ENCODE peak calls at places on chromosomes 11 and 22, in ten cellular contexts. Q, T, A, U, G, I, R, S, Y and H are unnamed samples.

GRCh38 chr11:19595840-19596751 is 116.5 kb upstream of the NAV2 start:
- DNase-seq in Q (no peak), T (peak; percentile 92), A (peak; percentile 93), U (peak; percentile 74), G (peak; percentile 11), I (peak; percentile 91), R (no peak), S (no peak), Y (peak; percentile 90), H (peak; percentile 51)

GRCh38 chr11:20029193-20029592 is 131.1 kb downstream of the DBX1 start:
- DNase-seq in Q (no peak), T (no peak), A (no peak), U (no peak), G (no peak), I (no peak), R (no peak), S (no peak), Y (no peak), H (no peak)

GRCh38 chr22:41768420-41768819 is 32.1 kb upstream of the CCDC134 start:
- DNase-seq in Q (no peak), T (peak; percentile 25), A (no peak), U (no peak), G (no peak), I (peak; percentile 59), R (no peak), S (no peak), Y (peak; percentile 34), H (peak; percentile 33)

GRCh38 chr22:39077513-39077840 is 402 bp downstream of the APOBEC3G start:
- DNase-seq in Q (no peak), T (no peak), A (no peak), U (no peak), G (no peak), I (no peak), R (peak; percentile 30), S (no peak), Y (no peak), H (no peak)

GRCh38 chr22:42150727-42151590 is 20.3 kb upstream of the CYP2D6 start:
- DNase-seq in Q (no peak), T (no peak), A (no peak), U (no peak), G (no peak), I (no peak), R (no peak), S (no peak), Y (no peak), H (no peak)

GRCh38 chr11:9386901-9387300 is 2.4 kb downstream of the IPO7 start:
- DNase-seq in Q (no peak), T (no peak), A (no peak), U (no peak), G (no peak), I (no peak), R (no peak), S (no peak), Y (no peak), H (peak; percentile 19)

GRCh38 chr11:47606731-47607130 is 12.5 kb upstream of the C1QTNF4 start:
- DNase-seq in Q (no peak), T (no peak), A (no peak), U (no peak), G (no peak), I (no peak), R (no peak), S (no peak), Y (peak; percentile 24), H (peak; percentile 67)

GRCh38 chr11:71431271-71431670 is 16.9 kb downstream of the DHCR7 start:
- DNase-seq in Q (no peak), T (no peak), A (no peak), U (no peak), G (no peak), I (no peak), R (no peak), S (no peak), Y (no peak), H (no peak)

GRCh38 chr11:110331626-110332025 is 35.2 kb upstream of the RDX start:
- DNase-seq in Q (no peak), T (no peak), A (no peak), U (no peak), G (no peak), I (no peak), R (no peak), S (no peak), Y (no peak), H (no peak)

GRCh38 chr11:72308226-72309073 is 64.5 kb upstream of the PHOX2A start:
- DNase-seq in Q (no peak), T (peak; percentile 35), A (peak; percentile 88), U (peak; percentile 81), G (no peak), I (peak; percentile 15), R (no peak), S (no peak), Y (peak; percentile 98), H (peak; percentile 43)

GRCh38 chr22:25564320-25564978 is at the start of gene GRK3:
- DNase-seq in Q (peak; percentile 90), T (no peak), A (peak; percentile 39), U (peak; percentile 95), G (peak; percentile 21), I (peak; percentile 37), R (peak; percentile 64), S (peak; percentile 78), Y (peak; percentile 27), H (peak; percentile 57)

GRCh38 chr22:39351689-39352214 is 2.0 kb downstream of the SYNGR1 start:
- DNase-seq in Q (no peak), T (no peak), A (no peak), U (no peak), G (no peak), I (no peak), R (no peak), S (no peak), Y (peak; percentile 44), H (peak; percentile 28)

GRCh38 chr11:82406611-82407010 is 327.1 kb downstream of the FAM181B start:
- DNase-seq in Q (no peak), T (no peak), A (no peak), U (no peak), G (no peak), I (no peak), R (no peak), S (no peak), Y (no peak), H (no peak)

DNA sequence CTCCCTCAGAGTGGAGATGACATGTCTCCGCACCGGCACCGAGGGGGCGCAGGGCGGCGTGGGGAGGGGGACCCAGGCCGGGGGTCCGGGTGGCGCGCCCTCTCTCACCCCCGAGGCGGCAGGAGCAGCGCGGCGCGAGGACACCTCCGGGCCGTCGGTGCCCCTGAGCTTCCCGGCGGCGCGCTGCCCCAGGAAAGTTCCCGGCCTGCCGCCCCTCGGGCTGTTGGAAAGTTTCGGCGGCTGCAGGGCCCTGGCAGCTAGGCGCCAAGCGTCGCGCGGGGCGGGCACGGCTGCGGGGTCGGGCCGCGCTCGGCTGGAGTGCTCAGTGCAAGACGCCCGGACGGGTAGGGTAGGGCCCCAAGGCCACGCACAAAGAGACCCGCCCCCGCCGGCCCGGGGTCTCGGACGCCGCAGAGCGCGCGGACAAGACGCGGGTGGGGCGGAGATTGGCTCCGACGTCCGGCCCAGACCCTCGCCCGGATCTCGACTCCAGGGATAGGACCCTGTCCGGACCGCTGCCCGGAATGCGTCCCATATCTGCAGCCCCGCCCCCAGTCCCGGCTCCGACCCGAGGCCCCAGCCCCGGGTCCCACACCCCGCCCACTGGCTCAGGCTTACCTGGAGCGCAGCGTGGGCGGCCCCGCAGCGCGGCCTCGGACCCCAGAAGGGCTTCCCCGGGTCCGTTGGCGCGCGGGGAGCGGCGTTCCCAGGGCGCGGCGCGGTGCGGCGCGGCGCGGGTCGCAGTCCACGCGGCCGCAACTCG is 471 bp downstream of the ARVCF start:
- DNase-seq in Q (peak; percentile 68), T (peak; percentile 12), A (no peak), U (peak; percentile 71), G (no peak), I (peak; percentile 32), R (no peak), S (no peak), Y (no peak), H (peak; percentile 37)
- H3K4me3 ChIP-seq in Q (peak overlapping the region; percentile 55), T (peak overlapping the region; percentile 61), A (peak overlapping the region; percentile 21), U (peak overlapping the region; percentile 69), G (peak overlapping the region; percentile 92), I (peak overlapping the region; percentile 70), R (peak overlapping the region; percentile 71), S (peak overlapping the region; percentile 64), Y (peak overlapping the region; percentile 57), H (peak overlapping the region; percentile 70)

GRCh38 chr22:30226192-30226832 is 20.2 kb downstream of the LIF start:
- DNase-seq in Q (no peak), T (peak; percentile 61), A (no peak), U (no peak), G (peak; percentile 58), I (peak; percentile 20), R (no peak), S (no peak), Y (peak; percentile 56), H (peak; percentile 71)
- H3K4me2 ChIP-seq in Q (no peak overlapping the region), T (no peak overlapping the region), A (no peak overlapping the region), U (no peak overlapping the region), G (peak overlapping the region; percentile 7), I (no peak overlapping the region), R (no peak overlapping the region), S (no peak overlapping the region), Y (no peak overlapping the region), H (no peak overlapping the region)

DNA sequence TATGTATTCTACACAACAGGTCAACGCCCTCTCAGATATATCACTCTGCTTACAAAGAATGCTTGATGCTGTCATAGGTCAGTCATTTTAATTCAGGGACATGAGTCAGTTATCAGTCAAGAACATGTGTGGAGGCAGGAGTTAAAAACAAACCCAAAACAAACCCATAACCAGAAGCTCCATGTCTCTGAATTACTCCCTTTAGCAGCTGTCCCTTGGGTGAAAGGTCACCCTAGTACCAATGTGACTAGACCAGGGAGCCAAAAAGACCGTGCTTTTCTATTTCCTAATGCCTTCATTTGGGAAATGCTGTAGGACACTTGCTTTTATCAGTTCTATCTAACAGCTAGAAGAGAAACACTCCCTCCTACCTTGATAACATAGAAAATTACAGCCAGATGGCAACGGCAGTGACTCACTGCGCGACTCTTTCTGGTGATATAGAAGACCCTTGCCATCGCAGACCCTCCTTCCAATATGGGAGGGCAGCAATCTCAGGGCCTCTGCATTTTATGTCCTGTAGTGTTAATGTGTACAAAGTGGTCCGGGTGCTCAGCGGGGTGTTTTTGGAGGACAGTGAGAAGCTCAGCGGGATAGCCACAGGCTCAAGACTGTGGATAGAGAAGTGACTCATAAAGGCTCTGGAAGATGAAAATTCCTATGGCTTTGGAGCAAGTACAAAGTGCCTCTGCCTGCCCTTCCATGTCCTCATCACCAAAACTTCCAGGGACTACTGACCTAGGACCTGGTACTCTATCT is 24.8 kb downstream of the APOL5 start:
- DNase-seq in Q (no peak), T (peak; percentile 63), A (peak; percentile 76), U (no peak), G (no peak), I (peak; percentile 63), R (no peak), S (no peak), Y (peak; percentile 81), H (peak; percentile 80)
- H3K27ac ChIP-seq in Q (no peak overlapping the region), T (peak overlapping the region; percentile 77), A (peak overlapping the region; percentile 93), U (peak overlapping the region; percentile 69), G (no peak overlapping the region), I (peak overlapping the region; percentile 85), R (no peak overlapping the region), S (no peak overlapping the region), Y (no peak overlapping the region), H (peak overlapping the region; percentile 87)

GRCh38 chr11:123407124-123407995 is 22.7 kb upstream of the GRAMD1B start:
- DNase-seq in Q (peak; percentile 88), T (peak; percentile 95), A (peak; percentile 51), U (peak; percentile 57), G (peak; percentile 51), I (peak; percentile 75), R (peak; percentile 70), S (peak; percentile 62), Y (peak; percentile 78), H (peak; percentile 63)
- H3K4me3 ChIP-seq in Q (no peak overlapping the region), T (peak overlapping the region; percentile 22), A (no peak overlapping the region), U (no peak overlapping the region), G (no peak overlapping the region), I (no peak overlapping the region), R (peak overlapping the region; percentile 56), S (no peak overlapping the region), Y (no peak overlapping the region), H (no peak overlapping the region)